ENCODE peak calls at places on chromosomes 5 and 9, in ten cellular contexts. Q is T-helper 1 cell; F is RWPE1; B is stimulated activated CD4-positive, alpha-beta T cell treated with anti-CD3 and anti-CD28 coated beads, Interleukin-12 subunit alpha, Interleukin-12 subunit beta, amount 100 ng/mL, for 4 hours; Y is H54; W is AG04450; R is C1 segment of cervical spinal cord; K is sigmoid colon; S is progenitor cell of endocrine pancreas; H is ELR. M is an unnamed sample.

GRCh38 chr5:4511996-4512656 is 628.0 kb upstream of the ADAMTS16 start:
- DNase-seq in Q (no peak), F (peak), B (no peak), Y (no peak), W (no peak), R (no peak), K (no peak), S (peak), H (no peak), M (no peak)

GRCh38 chr9:38253200-38253599 is 139.3 kb upstream of the ALDH1B1 start:
- DNase-seq in Q (no peak), F (no peak), B (no peak), Y (no peak), W (no peak), R (no peak), K (no peak), S (no peak), H (no peak), M (no peak)

GRCh38 chr5:140642718-140643117 is 3.5 kb downstream of the TMCO6 start:
- DNase-seq in Q (no peak), F (no peak), B (no peak), Y (no peak), W (no peak), R (no peak), K (no peak), S (no peak), H (no peak), M (no peak)

GRCh38 chr5:55511010-55511409 is 23.8 kb downstream of the PLPP1 start:
- DNase-seq in Q (no peak), F (no peak), B (no peak), Y (no peak), W (no peak), R (no peak), K (no peak), S (no peak), H (no peak), M (no peak)

GRCh38 chr5:123344819-123345426 is 78.3 kb downstream of the CEP120 start:
- DNase-seq in Q (no peak), F (peak), B (no peak), Y (no peak), W (no peak), R (no peak), K (no peak), S (no peak), H (peak), M (no peak)

GRCh38 chr5:112931473-112931872 is 9.4 kb upstream of the REEP5 start:
- DNase-seq in Q (no peak), F (no peak), B (no peak), Y (no peak), W (no peak), R (no peak), K (no peak), S (no peak), H (no peak), M (no peak)

GRCh38 chr5:43631182-43631910 is 28.4 kb downstream of the NNT start:
- DNase-seq in Q (no peak), F (peak), B (no peak), Y (peak), W (peak), R (no peak), K (peak), S (no peak), H (peak), M (peak)

GRCh38 chr5:1239514-1240251 is 14.5 kb downstream of the SLC6A18 start:
- DNase-seq in Q (no peak), F (peak), B (no peak), Y (no peak), W (no peak), R (no peak), K (no peak), S (no peak), H (no peak), M (no peak)

GRCh38 chr5:112957970-112958773 is 18.4 kb upstream of the DCP2 start:
- DNase-seq in Q (no peak), F (peak), B (no peak), Y (peak), W (peak), R (no peak), K (peak), S (no peak), H (peak), M (no peak)

GRCh38 chr9:14146201-14146890 is 167.6 kb downstream of the NFIB start:
- DNase-seq in Q (no peak), F (no peak), B (no peak), Y (no peak), W (no peak), R (no peak), K (no peak), S (no peak), H (no peak), M (no peak)

GRCh38 chr5:33684760-33685159 is 207.0 kb downstream of the ADAMTS12 start:
- DNase-seq in Q (no peak), F (no peak), B (no peak), Y (no peak), W (no peak), R (no peak), K (no peak), S (no peak), H (no peak), M (no peak)

GRCh38 chr5:39419830-39420229 is 5.0 kb downstream of the DAB2 start:
- DNase-seq in Q (no peak), F (no peak), B (no peak), Y (no peak), W (no peak), R (no peak), K (no peak), S (no peak), H (no peak), M (no peak)